ENCODE peak calls at places on chromosomes 1 and 21, in six cellular contexts. A is AML-193, V is dermis microvascular lymphatic vessel endothelial cell, M is HT-29, U is B cell, C is naive B cell. S is an unnamed sample.

GRCh38 chr1:209743145-209743482 is 12.7 kb upstream of the TRAF3IP3 start:
- DNase-seq in C (no peak), A (no peak), V (no peak), M (no peak), U (no peak), S (no peak)

GRCh38 chr1:56105397-56105796 is 474.0 kb downstream of the PLPP3 start:
- DNase-seq in C (no peak), V (no peak), M (no peak), U (no peak), A (no peak), S (no peak)

GRCh38 chr1:119535381-119535780 is 28.4 kb downstream of the HSD3B1 start:
- DNase-seq in A (no peak), M (no peak), U (no peak), V (no peak), C (no peak), S (no peak)

GRCh38 chr21:42666023-42666747 is 12.8 kb downstream of the PDE9A start:
- DNase-seq in M (no peak), A (no peak), V (peak), U (no peak), C (no peak), S (peak)

GRCh38 chr21:34531399-34531798 is 19.4 kb upstream of the KCNE1 start:
- DNase-seq in U (no peak), V (no peak), C (no peak), A (no peak), M (no peak), S (no peak)

GRCh38 chr1:12593621-12594066 is 24.4 kb downstream of the DHRS3 start:
- DNase-seq in M (no peak), C (no peak), V (no peak), A (no peak), U (no peak), S (no peak)

GRCh38 chr21:41583274-41583790 is 75.4 kb upstream of the TMPRSS2 start:
- DNase-seq in C (no peak), M (peak), V (no peak), U (no peak), A (no peak), S (no peak)

GRCh38 chr21:17454315-17455027 is 58.4 kb upstream of the CXADR start:
- DNase-seq in C (no peak), M (peak), U (no peak), V (peak), A (no peak), S (peak)

GRCh38 chr1:67214420-67215174 is 48.3 kb downstream of the IL23R start:
- DNase-seq in A (peak), V (peak), C (peak), M (peak), U (peak), S (peak)